ENCODE peak calls at places on chromosomes 1 and 21, in four cellular contexts. One of them, this sample, is unnamed.
A peak's percentile ranks its signal among the peaks of the same experiment; 100 is the strongest.

GRCh38 chr1:161913482-161914140 is 110.1 kb downstream of the OLFML2B start:
- DNase-seq in endothelial cell: no peak
- DNase-seq in DMS53: peak; percentile 25
- DNase-seq in AG04450: no peak
- DNase-seq in this sample: no peak

GRCh38 chr21:38147391-38147790 is 109.4 kb upstream of the KCNJ15 start:
- DNase-seq in endothelial cell: no peak
- DNase-seq in DMS53: no peak
- DNase-seq in AG04450: no peak
- DNase-seq in this sample: no peak

GRCh38 chr1:213669512-213669911 is 318.3 kb upstream of the PROX1 start:
- DNase-seq in DMS53: no peak
- DNase-seq in AG04450: no peak
- DNase-seq in endothelial cell: no peak
- DNase-seq in this sample: no peak

GRCh38 chr1:157834430-157834829 is 7.2 kb downstream of the CD5L start:
- DNase-seq in endothelial cell: no peak
- DNase-seq in AG04450: no peak
- DNase-seq in DMS53: no peak
- DNase-seq in this sample: no peak

GRCh38 chr1:15146142-15146541 is 7.4 kb upstream of the TMEM51 start:
- DNase-seq in AG04450: no peak
- DNase-seq in endothelial cell: no peak
- DNase-seq in DMS53: no peak
- DNase-seq in this sample: no peak

GRCh38 chr21:36297938-36298572 is 21.9 kb upstream of the MORC3 start:
- DNase-seq in DMS53: peak; percentile 46
- DNase-seq in AG04450: no peak
- DNase-seq in endothelial cell: no peak
- DNase-seq in this sample: peak; percentile 78

GRCh38 chr21:35329940-35330670 is 281.0 kb upstream of the RUNX1 start:
- DNase-seq in AG04450: no peak
- DNase-seq in endothelial cell: no peak
- DNase-seq in DMS53: peak; percentile 58
- DNase-seq in this sample: no peak

GRCh38 chr1:186884266-186884665 is 55.5 kb downstream of the PLA2G4A start:
- DNase-seq in AG04450: no peak
- DNase-seq in DMS53: no peak
- DNase-seq in endothelial cell: no peak
- DNase-seq in this sample: no peak

GRCh38 chr1:46961066-46961758 is 19.9 kb upstream of the CYP4A11 start:
- DNase-seq in DMS53: no peak
- DNase-seq in AG04450: no peak
- DNase-seq in endothelial cell: no peak
- DNase-seq in this sample: no peak

GRCh38 chr1:36869054-36869453 is 165.3 kb downstream of the GRIK3 start:
- DNase-seq in DMS53: no peak
- DNase-seq in endothelial cell: no peak
- DNase-seq in AG04450: no peak
- DNase-seq in this sample: no peak

GRCh38 chr21:34679056-34679455 is 10.3 kb downstream of the CLIC6 start:
- DNase-seq in DMS53: no peak
- DNase-seq in AG04450: no peak
- DNase-seq in endothelial cell: no peak
- DNase-seq in this sample: no peak

GRCh38 chr21:35063428-35064172 is 14.5 kb upstream of the RUNX1 start:
- DNase-seq in DMS53: no peak
- DNase-seq in AG04450: no peak
- DNase-seq in endothelial cell: no peak
- DNase-seq in this sample: peak; percentile 89

GRCh38 chr1:17893891-17894631 is 138.9 kb downstream of the ACTL8 start:
- DNase-seq in endothelial cell: no peak
- DNase-seq in DMS53: no peak
- DNase-seq in AG04450: no peak
- DNase-seq in this sample: no peak

GRCh38 chr1:227942716-227943261 is 4.9 kb downstream of the WNT9A start:
- DNase-seq in DMS53: no peak
- DNase-seq in endothelial cell: peak; percentile 3
- DNase-seq in AG04450: no peak
- DNase-seq in this sample: no peak

GRCh38 chr1:39195166-39196111 is 9.1 kb upstream of the MACF1 start:
- DNase-seq in AG04450: no peak
- DNase-seq in endothelial cell: no peak
- DNase-seq in DMS53: no peak
- DNase-seq in this sample: no peak

GRCh38 chr21:41611966-41612606 is 104.1 kb upstream of the TMPRSS2 start:
- DNase-seq in endothelial cell: peak; percentile 43
- DNase-seq in AG04450: no peak
- DNase-seq in DMS53: peak; percentile 86
- DNase-seq in this sample: no peak

GRCh38 chr1:78640462-78640861 is 9.2 kb upstream of the IFI44 start:
- DNase-seq in DMS53: no peak
- DNase-seq in endothelial cell: no peak
- DNase-seq in AG04450: no peak
- DNase-seq in this sample: no peak

This sample was measured in epithelial cell of prostate.